ENCODE peak calls at places on chromosome 5, in seven cellular contexts. Q is gastrocnemius medialis, E is HepG2, R is HCT116, I is K562, F is heart left ventricle, X is right lobe of liver. M is an unnamed sample.

GRCh38 chr5:167970002-167970401 is 321.4 kb upstream of the WWC1 start:
- ATAC-seq in F (no peak), I (no peak), Q (no peak), E (no peak), R (no peak), X (no peak), M (no peak)

GRCh38 chr5:92777421-92777820 is 803.6 kb downstream of the NR2F1-AS1 start:
- ATAC-seq in I (no peak), R (no peak), Q (no peak), F (no peak), E (peak), X (no peak), M (no peak)

GRCh38 chr5:111043712-111044506 is 27.6 kb upstream of the TSLP start:
- ATAC-seq in E (no peak), Q (no peak), R (no peak), I (peak), F (no peak), X (no peak), M (no peak)

GRCh38 chr5:79800979-79801827 is 111.6 kb downstream of the CMYA5 start:
- ATAC-seq in X (no peak), R (no peak), I (peak), Q (peak), F (no peak), E (no peak), M (no peak)

GRCh38 chr5:122312670-122312988 is 592 bp downstream of the SNCAIP start:
- ATAC-seq in F (peak), I (peak), Q (peak), E (peak), R (no peak), X (peak), M (peak)

GRCh38 chr5:128903550-128903949 is 61.7 kb upstream of the SLC27A6 start:
- ATAC-seq in I (no peak), X (no peak), F (no peak), R (no peak), E (no peak), Q (no peak), M (no peak)

GRCh38 chr5:57598097-57598496 is 115.5 kb upstream of the ACTBL2 start:
- ATAC-seq in R (no peak), E (no peak), I (no peak), Q (no peak), F (no peak), X (no peak), M (no peak)

GRCh38 chr5:163473613-163474243 is 13.3 kb downstream of the HMMR start:
- ATAC-seq in E (peak), I (peak), Q (no peak), F (no peak), X (no peak), R (peak), M (no peak)

GRCh38 chr5:140725799-140726471 is 25.7 kb downstream of the ZMAT2 start:
- ATAC-seq in X (peak), Q (no peak), I (peak), R (peak), F (no peak), E (peak), M (peak)

GRCh38 chr5:170865622-170866021 is 3.8 kb downstream of the RANBP17 start:
- ATAC-seq in Q (no peak), F (no peak), E (no peak), X (no peak), R (no peak), I (no peak), M (no peak)

GRCh38 chr5:139690385-139691274 is 42.5 kb downstream of the CXXC5 start:
- ATAC-seq in Q (no peak), X (no peak), F (no peak), I (peak), R (peak), E (peak), M (peak)

GRCh38 chr5:139687656-139688055 is 39.5 kb downstream of the CXXC5 start:
- ATAC-seq in X (peak), Q (no peak), R (no peak), I (no peak), F (peak), E (no peak), M (no peak)

GRCh38 chr5:139688088-139688702 is 40.0 kb downstream of the CXXC5 start:
- ATAC-seq in X (no peak), E (no peak), F (no peak), Q (no peak), R (no peak), I (no peak), M (no peak)

GRCh38 chr5:139689631-139690384 is 41.7 kb downstream of the CXXC5 start:
- ATAC-seq in R (peak), F (no peak), Q (no peak), E (peak), I (peak), X (no peak), M (peak)

DNA sequence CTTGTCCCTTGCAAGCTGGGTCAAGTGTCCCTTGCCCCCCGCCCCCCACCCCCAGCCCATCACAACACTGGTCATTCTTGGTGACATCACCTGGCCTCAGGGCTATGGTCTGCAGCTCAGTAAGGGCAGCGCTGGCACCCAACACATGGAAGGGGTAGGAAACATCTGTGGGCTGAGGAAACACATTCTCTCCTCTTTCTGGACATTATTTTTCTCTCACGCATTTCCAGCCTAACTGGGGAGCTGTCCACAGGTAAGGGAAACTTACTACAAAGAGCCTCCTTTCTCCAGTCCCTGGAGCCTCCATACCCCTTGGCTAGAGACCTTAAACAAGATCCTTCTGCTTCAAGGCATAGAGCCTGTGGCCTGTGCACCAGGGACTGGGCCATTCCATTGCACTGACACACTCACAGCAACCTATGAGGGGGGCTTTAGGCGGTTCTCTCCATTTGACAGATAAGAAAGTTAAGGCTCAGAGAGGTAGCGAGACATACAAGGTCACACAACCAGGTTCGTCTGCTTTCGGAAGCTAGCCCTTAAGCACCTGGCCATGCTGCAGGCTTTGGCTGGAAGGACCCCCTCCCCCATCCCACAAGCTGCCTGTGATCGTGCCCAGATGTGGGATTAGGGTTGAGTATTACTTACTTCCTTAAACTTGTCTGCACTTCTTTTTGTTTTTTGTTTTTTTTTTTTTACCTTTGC is 40.7 kb downstream of the CXXC5 start:
- ATAC-seq in E (no peak), I (no peak), R (no peak), F (no peak), X (no peak), Q (no peak), M (no peak)
- TF ChIP-seq POLR2A in E (no peak), I (no peak), R (no peak), F (no peak), X (no peak), Q (no peak), M (no peak)

DNA sequence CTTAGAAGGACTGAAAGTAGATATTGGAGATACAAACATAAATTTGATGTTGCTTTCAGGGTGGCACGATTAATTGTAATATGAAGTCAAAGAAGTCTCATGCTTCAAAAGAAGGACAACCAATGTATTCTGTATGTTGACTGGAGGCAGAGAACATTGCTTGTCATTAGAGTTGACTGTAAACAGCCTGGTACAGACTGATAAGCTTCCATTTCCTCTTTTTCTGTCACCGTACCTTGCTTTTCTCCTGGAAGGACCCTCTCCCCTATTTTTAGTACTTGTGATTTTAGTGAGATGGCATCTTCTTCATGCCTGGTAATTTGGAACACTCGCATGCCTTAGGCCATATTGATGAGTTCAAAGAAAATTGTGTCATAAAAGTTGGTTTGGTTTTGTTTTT is 809.4 kb downstream of the PRELID2 start:
- ATAC-seq in Q (no peak), I (no peak), E (no peak), R (no peak), F (no peak), X (no peak), M (no peak)
- TF ChIP-seq POLR2A in Q (no peak), I (no peak), E (no peak), R (no peak), F (no peak), X (no peak), M (no peak)

GRCh38 chr5:65721775-65722574 is at the start of the genes NLN and SGTB:
- ATAC-seq in R (peak), E (peak), I (peak), F (peak), Q (peak), X (peak), M (peak)
- TF ChIP-seq POLR2A in R (no peak), E (peak), I (peak), F (peak), Q (peak), X (peak), M (peak)

GRCh38 chr5:81751009-81751835 is at the start of gene SSBP2:
- ATAC-seq in X (peak), Q (peak), F (peak), E (peak), R (peak), I (peak), M (peak)
- TF ChIP-seq POLR2A in X (peak), Q (peak), F (peak), E (no peak), R (peak), I (peak), M (peak)

GRCh38 chr5:43040287-43041098 is at the start of gene ANXA2R:
- ATAC-seq in X (peak), R (peak), F (peak), E (peak), I (peak), Q (peak), M (peak)
- TF ChIP-seq POLR2A in X (no peak), R (no peak), F (no peak), E (no peak), I (peak), Q (no peak), M (peak)

GRCh38 chr5:14167211-14167845 is 24.2 kb downstream of the TRIO start:
- ATAC-seq in E (no peak), Q (peak), R (peak), F (no peak), I (no peak), X (peak), M (no peak)

GRCh38 chr5:14168793-14169262 is 25.7 kb downstream of the TRIO start:
- ATAC-seq in R (no peak), F (no peak), Q (no peak), I (no peak), X (peak), E (peak), M (no peak)

GRCh38 chr5:14165375-14166091 is 22.4 kb downstream of the TRIO start:
- ATAC-seq in R (peak), Q (no peak), X (no peak), E (no peak), I (no peak), F (no peak), M (no peak)

GRCh38 chr5:14166437-14166836 is 23.3 kb downstream of the TRIO start:
- ATAC-seq in R (no peak), F (no peak), E (no peak), Q (no peak), X (no peak), I (no peak), M (no peak)

DNA sequence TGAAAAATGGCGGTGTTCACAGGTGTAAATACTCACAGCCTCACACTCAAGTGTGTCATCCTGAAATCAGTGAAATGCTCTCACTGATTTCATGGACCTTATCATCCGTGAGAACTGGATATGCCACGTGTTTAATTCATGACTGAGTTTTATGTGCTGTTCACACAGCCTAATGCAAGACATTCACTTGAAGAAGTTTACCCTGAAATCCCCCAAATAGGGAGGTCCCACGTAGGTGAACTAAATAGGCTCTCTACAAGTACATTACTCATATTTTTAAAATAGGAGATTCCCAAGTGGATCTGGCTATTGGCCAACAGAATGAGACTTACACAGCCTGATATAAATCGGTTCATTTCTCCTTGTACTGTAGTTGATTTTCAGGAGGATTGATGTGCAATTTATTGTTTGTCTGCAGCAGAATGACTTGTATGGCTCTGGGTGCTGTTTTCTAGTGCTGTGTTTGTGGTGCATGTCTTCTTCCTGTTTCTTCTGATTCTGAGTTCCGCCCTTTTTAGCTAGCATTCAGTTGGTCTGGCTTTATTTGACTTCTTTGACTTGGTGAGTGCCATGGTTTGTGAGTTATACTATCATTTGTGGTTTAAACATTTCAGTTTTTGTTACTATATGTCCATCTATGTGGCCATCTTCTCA is 25.1 kb downstream of the TRIO start:
- ATAC-seq in E (peak), I (no peak), R (no peak), Q (no peak), X (peak), F (no peak), M (no peak)
- TF ChIP-seq POLR2A in E (no peak), I (no peak), R (no peak), Q (no peak), X (no peak), F (no peak), M (no peak)

DNA sequence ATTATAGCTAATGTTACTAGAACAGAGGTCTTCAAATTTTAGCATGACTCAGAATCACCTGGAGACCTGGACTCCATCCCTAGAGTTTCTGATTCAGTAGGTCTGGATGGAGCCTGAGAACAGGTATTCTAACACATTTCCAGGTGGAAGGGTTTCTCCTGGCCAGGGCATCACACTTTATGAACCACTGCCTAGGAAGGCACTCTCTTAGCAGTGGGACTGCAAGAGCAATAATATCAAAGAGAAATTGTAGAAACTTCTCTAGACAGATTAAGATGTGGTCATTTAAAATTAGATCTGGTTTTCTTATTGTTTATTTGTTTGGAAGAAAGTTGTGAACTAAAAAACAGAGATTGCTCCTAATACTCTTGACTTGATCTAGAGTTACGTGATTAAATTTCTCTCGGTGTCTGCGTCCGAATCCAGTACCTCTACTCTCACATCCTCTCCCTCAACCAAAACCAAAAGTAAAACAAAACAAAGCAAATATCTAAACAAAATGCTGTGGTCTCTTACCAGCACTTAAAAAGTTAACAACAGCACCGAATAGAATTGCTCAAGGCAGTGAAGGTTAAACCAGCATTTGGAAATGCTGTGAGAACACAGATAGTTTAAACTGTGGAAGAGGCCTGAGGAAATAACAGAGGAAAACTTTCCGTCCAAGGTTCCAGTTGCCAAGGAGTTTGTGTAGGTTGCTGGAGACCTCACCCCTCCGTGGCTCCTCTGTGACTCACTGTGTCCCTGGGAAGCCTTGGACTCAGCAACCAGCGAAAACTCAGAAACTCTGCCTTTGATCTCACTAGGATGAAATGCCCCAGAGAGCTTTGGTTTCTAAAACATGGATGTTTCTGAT is 193.4 kb downstream of the ARRDC3 start:
- ATAC-seq in X (peak), F (no peak), I (peak), R (peak), Q (peak), E (peak), M (peak)
- TF ChIP-seq POLR2A in X (no peak), F (no peak), I (no peak), R (no peak), Q (no peak), E (no peak), M (no peak)

M was measured in gastroesophageal sphincter.